ENCODE peak calls at places on chromosomes 2 and 18, in four cellular contexts. D is cardiac muscle cell, T is PC-9, C is testis. F is an unnamed sample. For H3K27me3, the result is how much of the 10 kb centered on the place peaks cover.

GRCh38 chr18:67260841-67261240 is 255.7 kb downstream of the DSEL start:
- DNase-seq in C (no peak), T (no peak), D (no peak), F (no peak)

GRCh38 chr2:18987592-18988073 is 370.8 kb downstream of the OSR1 start:
- DNase-seq in D (peak), T (peak), C (peak), F (no peak)

GRCh38 chr2:222993920-222994650 is 57.9 kb upstream of the KCNE4 start:
- DNase-seq in D (peak), T (no peak), C (peak), F (no peak)

GRCh38 chr2:48483916-48484315 is 46.0 kb upstream of the STON1 start:
- DNase-seq in D (no peak), T (no peak), C (no peak), F (no peak)

GRCh38 chr2:70709746-70710145 is 58.3 kb downstream of the ADD2 start:
- DNase-seq in T (no peak), C (no peak), D (no peak), F (no peak)

GRCh38 chr2:240043279-240043990 is 9.9 kb downstream of the OR6B3 start:
- DNase-seq in D (no peak), C (no peak), T (no peak), F (no peak)

GRCh38 chr18:48347756-48348326 is 61.3 kb downstream of the ZBTB7C start:
- DNase-seq in T (no peak), D (no peak), C (no peak), F (no peak)

GRCh38 chr2:53312181-53312580 is 455.4 kb upstream of the CHAC2 start:
- DNase-seq in D (no peak), C (no peak), T (no peak), F (no peak)

GRCh38 chr2:101124684-101125366 is 26.4 kb downstream of the TBC1D8 start:
- DNase-seq in C (no peak), D (no peak), T (peak), F (no peak)

GRCh38 chr2:113158884-113159553 is 14.8 kb upstream of the PSD4 start:
- DNase-seq in D (no peak), T (no peak), C (peak), F (no peak)

DNA sequence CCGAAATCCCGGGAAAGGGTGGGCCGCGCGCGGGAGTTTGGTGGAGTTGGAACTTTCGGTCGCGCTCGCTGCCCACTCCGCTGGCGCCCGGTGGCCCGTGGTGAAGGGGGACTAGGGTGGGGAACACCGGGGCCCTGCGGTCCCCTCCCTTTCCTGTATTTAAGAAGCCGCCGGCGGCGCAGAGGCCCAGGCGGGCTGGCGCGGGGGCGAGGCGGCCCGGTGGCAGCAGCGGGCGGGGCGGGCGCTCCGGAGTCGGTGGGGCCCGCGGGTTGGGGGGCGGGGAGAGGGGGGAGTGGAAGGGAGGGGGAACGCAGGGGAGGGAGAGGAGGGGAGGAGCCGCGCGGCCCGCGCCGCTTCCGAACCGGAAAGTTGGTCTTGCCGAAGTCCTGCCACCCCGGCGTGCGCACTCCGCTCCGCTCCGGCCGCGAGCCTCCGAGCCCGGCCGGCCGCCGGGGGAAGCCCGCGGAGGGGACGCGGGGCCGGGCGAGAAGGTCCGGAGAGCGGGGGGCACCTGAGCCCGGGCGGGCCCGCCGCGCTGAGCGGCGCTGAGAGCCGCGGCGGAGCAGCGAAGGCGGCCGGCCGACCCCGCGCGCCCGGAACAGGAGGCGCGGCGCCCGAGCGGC is 449 bp upstream of the SALL3 start:
- DNase-seq in C (no peak), D (peak), T (no peak), F (no peak)
- H3K4me3 ChIP-seq in C (peak), D (peak), T (no peak), F (no peak)

GRCh38 chr2:105168543-105168942 is 73.0 kb upstream of the GPR45 start:
- DNase-seq in C (no peak), D (no peak), T (no peak), F (no peak)

DNA sequence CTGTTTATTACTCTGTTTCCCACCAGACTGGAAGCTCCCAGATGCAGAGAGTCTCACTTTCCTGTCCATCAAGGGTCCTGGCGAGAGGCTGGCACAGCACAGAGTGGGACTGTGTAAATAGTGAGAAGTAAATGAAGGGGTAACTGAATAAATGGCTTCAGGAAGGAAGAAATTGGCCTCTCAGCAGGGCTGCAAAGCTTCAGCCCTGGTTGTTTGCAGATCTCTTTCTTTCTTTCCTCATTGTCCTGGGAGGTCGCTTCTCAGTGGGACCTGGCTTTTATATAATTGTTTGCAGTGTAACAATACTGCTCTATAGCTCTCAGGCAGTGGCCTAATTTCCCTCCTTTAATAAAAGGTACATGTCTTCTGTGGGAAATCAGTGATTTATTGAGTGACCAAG is 74.9 kb upstream of the GPR45 start:
- DNase-seq in D (no peak), C (no peak), T (no peak), F (no peak)
- H3K27me3 ChIP-seq in D (under half), C (under half), T (half or more), F (under half)

GRCh38 chr2:211748339-211748738 is 790.3 kb downstream of the ERBB4 start:
- DNase-seq in D (no peak), C (no peak), T (no peak), F (no peak)

GRCh38 chr2:211745295-211746097 is 793.1 kb downstream of the ERBB4 start:
- DNase-seq in D (peak), C (peak), T (no peak), F (no peak)

DNA sequence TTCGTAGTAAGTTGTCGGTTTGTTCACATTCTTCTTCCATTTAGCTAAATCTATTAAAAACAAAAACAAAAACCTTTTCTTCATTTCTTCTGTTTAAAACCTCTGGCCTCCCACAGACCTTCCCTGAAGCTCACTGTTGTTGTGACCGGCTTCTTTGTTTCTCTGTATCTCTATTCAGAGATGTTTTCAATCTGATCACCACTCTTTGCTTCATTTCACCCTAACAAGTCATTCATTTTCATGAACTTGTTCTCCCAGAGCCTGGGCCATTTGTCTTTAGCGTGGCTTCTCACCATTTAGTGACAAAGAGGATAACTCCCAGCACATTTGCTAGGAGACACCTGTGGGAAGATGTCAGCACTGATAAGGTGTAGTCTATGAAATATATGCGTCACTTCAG is 794.2 kb downstream of the ERBB4 start:
- DNase-seq in T (no peak), D (peak), C (no peak), F (no peak)
- H3K27ac ChIP-seq in T (no peak), D (peak), C (peak), F (no peak)

GRCh38 chr2:207616185-207616584 is 9.0 kb downstream of the METTL21A start:
- DNase-seq in C (no peak), T (no peak), D (no peak), F (no peak)

GRCh38 chr2:207614824-207615223 is 10.4 kb downstream of the METTL21A start:
- DNase-seq in D (no peak), C (no peak), T (no peak), F (no peak)

GRCh38 chr2:207619764-207620203 is 5.4 kb downstream of the METTL21A start:
- DNase-seq in D (no peak), T (no peak), C (no peak), F (peak)

GRCh38 chr2:207621640-207622039 is 3.6 kb downstream of the METTL21A start:
- DNase-seq in C (no peak), D (no peak), T (no peak), F (no peak)

DNA sequence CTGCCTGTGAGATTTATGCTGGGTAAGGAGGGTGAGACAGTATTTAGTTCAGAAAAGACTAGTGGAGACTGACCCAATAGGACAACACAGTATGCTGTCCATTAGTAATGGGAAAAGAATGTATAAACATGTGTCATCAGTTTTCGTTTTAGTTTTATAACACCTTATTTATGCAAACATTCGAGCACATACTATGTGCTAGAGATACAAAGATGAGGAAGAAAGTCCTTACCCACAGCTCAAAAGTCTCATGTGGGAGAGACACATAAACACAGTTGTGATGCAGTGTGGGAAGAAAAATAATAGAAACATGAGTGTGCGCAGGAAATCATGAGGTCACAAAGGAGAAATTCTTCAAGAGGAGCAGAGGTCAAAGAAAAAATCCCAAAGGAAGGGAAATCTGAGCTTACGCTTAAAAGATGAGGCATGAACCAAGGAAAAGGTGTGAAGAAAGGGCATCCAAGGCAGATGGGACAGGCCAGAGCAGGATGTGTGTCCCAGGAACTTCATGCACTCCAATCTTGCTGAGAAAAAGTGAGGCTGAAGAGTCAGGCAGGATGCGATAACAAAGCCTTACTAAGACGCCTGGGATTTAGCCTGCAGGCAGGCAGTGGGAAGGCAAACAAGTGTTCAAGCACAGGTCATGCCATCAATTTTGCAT is 8.1 kb downstream of the METTL21A start:
- DNase-seq in D (no peak), T (peak), C (no peak), F (no peak)
- H3K4me3 ChIP-seq in D (no peak), T (no peak), C (no peak), F (no peak)

DNA sequence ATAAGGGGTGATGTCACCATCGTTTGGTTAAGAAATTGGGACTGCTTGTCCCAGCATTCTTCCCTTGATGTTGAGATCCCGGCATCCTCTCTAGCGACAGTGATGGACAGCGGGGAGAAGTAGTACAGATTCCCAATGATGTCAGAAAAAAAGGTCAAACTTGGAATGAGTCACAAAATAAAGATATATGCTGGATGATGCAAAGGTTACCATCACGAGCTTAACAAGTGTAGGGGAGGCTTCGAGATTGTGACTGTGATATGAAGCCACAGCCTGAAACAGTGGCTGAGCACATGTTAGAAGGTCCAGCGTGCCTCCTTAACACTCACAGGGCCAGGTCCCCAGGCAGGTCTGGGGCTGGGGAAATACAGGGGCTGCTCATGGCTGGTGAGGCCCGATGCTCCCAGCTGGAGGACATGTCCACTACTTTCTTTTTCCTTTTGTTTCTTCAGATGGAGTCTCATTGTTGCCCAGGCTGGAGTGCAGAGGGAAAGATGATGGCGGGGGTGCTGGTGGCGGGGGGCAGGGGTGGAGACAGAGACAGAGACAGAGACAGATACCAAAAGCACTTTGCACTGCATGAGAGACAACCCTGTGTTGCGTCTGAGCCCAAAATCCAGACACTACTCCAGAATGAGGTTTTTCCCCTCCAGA is 210.9 kb downstream of the SH3BP4 start:
- DNase-seq in T (peak), C (no peak), D (no peak), F (no peak)
- H3K27me3 ChIP-seq in T (under half), C (under half), D (under half), F (under half)

GRCh38 chr2:234970467-234970866 is 18.6 kb downstream of the SH3BP4 start:
- DNase-seq in T (peak), D (no peak), C (no peak), F (no peak)

GRCh38 chr2:234967874-234968208 is 16.0 kb downstream of the SH3BP4 start:
- DNase-seq in T (no peak), C (no peak), D (no peak), F (no peak)

GRCh38 chr2:234969329-234970157 is 17.7 kb downstream of the SH3BP4 start:
- DNase-seq in C (peak), D (no peak), T (no peak), F (no peak)

GRCh38 chr2:234967201-234967873 is 15.5 kb downstream of the SH3BP4 start:
- DNase-seq in T (no peak), D (no peak), C (no peak), F (no peak)

GRCh38 chr2:234968633-234969328 is 17.0 kb downstream of the SH3BP4 start:
- DNase-seq in C (no peak), D (no peak), T (no peak), F (no peak)
- H3K27ac ChIP-seq in C (no peak), D (peak), T (peak), F (no peak)

GRCh38 chr18:72492497-72492896 is 51.6 kb downstream of the CBLN2 start:
- DNase-seq in C (no peak), T (no peak), D (no peak), F (no peak)
- H3K4me3 ChIP-seq in C (no peak), T (no peak), D (no peak), F (no peak)